ENCODE peak calls at places on chromosome 6, in seven cellular contexts. G is AG10803; K is neural crest cell; U is fibroblast of the aortic adventitia; R is left lung; O is activated CD8-positive, alpha-beta T cell treated with anti-CD3 and anti-CD28 coated beads for 36 hours; Y is endothelial cell. M is an unnamed sample.

GRCh38 chr6:152404936-152405595 is 232.1 kb downstream of the SYNE1 start:
- DNase-seq in G (no peak), K (no peak), U (no peak), R (no peak), O (no peak), Y (no peak), M (no peak)

GRCh38 chr6:53011993-53012392 is 16.9 kb upstream of the GSTA4 start:
- DNase-seq in G (no peak), K (no peak), U (peak), R (no peak), O (no peak), Y (no peak), M (no peak)

GRCh38 chr6:35967059-35967769 is 46.3 kb upstream of the SRPK1 start:
- DNase-seq in G (no peak), K (no peak), U (no peak), R (no peak), O (no peak), Y (no peak), M (no peak)

GRCh38 chr6:15588966-15589634 is 73.7 kb downstream of the DTNBP1 start:
- DNase-seq in G (peak), K (no peak), U (peak), R (no peak), O (peak), Y (no peak), M (no peak)

GRCh38 chr6:26556263-26557070 is 18.3 kb downstream of the HMGN4 start:
- DNase-seq in G (peak), K (peak), U (peak), R (no peak), O (peak), Y (peak), M (no peak)

GRCh38 chr6:21882066-21882465 is 288.5 kb downstream of the SOX4 start:
- DNase-seq in G (no peak), K (no peak), U (no peak), R (no peak), O (no peak), Y (no peak), M (no peak)

GRCh38 chr6:113560908-113561307 is 296.2 kb upstream of the MARCKS start:
- DNase-seq in G (peak), K (no peak), U (peak), R (no peak), O (no peak), Y (no peak), M (no peak)

GRCh38 chr6:111604259-111605099 is 1.2 kb downstream of the TRAF3IP2 start:
- DNase-seq in G (peak), K (no peak), U (peak), R (peak), O (no peak), Y (peak), M (no peak)

GRCh38 chr6:156348376-156348775 is 428.8 kb upstream of the ARID1B start:
- DNase-seq in G (no peak), K (no peak), U (no peak), R (no peak), O (no peak), Y (no peak), M (no peak)

GRCh38 chr6:136639671-136640070 is 89.4 kb upstream of the MAP7 start:
- DNase-seq in G (no peak), K (no peak), U (no peak), R (no peak), O (no peak), Y (no peak), M (no peak)

GRCh38 chr6:146770965-146771735 is 172.4 kb downstream of the ADGB start:
- DNase-seq in G (peak), K (no peak), U (no peak), R (peak), O (peak), Y (peak), M (no peak)

GRCh38 chr6:53432318-53433161 is 83.8 kb upstream of the ELOVL5 start:
- DNase-seq in G (peak), K (no peak), U (peak), R (no peak), O (no peak), Y (no peak), M (no peak)

GRCh38 chr6:122372647-122373046 is 26.8 kb upstream of the HSF2 start:
- DNase-seq in G (no peak), K (no peak), U (peak), R (no peak), O (no peak), Y (no peak), M (no peak)
- TF ChIP-seq CTCF in G (peak), K (peak), U (peak), R (no peak), O (no peak), Y (peak), M (peak)

GRCh38 chr6:164283574-164283973 is 869.1 kb downstream of the QKI start:
- DNase-seq in G (no peak), K (no peak), U (no peak), R (no peak), O (no peak), Y (no peak), M (no peak)
- TF ChIP-seq CTCF in G (no peak), K (no peak), U (no peak), R (no peak), O (no peak), Y (no peak), M (no peak)

DNA sequence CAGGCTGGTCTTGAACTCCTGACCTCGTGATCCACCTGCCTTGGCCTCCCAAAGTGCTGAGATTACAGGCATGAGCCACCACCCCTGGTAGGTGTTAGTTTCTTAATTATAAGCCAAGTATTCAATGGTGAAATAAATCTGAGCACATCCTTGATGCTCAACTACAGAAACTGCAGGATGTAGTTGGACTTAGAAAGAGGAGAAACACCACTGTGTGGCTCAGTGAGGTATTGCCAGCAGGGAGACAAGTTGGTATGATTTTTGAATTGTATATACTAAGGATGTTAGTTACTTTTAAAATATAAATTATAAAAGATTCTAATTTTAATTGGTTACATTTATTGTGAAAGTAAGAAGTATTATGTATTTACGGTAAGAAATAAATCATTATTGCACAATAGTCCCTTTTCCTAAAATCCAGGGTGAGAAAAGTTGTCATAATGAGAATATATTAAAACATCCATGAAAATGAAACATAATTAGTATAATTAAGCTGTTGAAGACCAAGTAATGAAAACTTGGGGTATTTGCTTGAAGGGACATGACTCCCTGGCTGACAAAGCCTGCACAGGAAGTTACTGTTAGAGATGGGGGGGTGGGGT is 17.6 kb downstream of the SLC18B1 start:
- DNase-seq in G (peak), K (no peak), U (peak), R (no peak), O (peak), Y (no peak), M (no peak)
- TF ChIP-seq CTCF in G (peak), K (peak), U (peak), R (peak), O (peak), Y (peak), M (peak)

GRCh38 chr6:154502564-154502963 is 7.9 kb downstream of the CNKSR3 start:
- DNase-seq in G (no peak), K (no peak), U (no peak), R (no peak), O (no peak), Y (no peak), M (no peak)

GRCh38 chr6:154498340-154498934 is 12.0 kb downstream of the CNKSR3 start:
- DNase-seq in G (no peak), K (no peak), U (no peak), R (no peak), O (no peak), Y (no peak), M (no peak)

GRCh38 chr6:154501287-154501868 is 9.1 kb downstream of the CNKSR3 start:
- DNase-seq in G (no peak), K (no peak), U (no peak), R (no peak), O (no peak), Y (no peak), M (no peak)

GRCh38 chr6:154499854-154500589 is 10.5 kb downstream of the CNKSR3 start:
- DNase-seq in G (no peak), K (no peak), U (no peak), R (no peak), O (no peak), Y (no peak), M (no peak)

DNA sequence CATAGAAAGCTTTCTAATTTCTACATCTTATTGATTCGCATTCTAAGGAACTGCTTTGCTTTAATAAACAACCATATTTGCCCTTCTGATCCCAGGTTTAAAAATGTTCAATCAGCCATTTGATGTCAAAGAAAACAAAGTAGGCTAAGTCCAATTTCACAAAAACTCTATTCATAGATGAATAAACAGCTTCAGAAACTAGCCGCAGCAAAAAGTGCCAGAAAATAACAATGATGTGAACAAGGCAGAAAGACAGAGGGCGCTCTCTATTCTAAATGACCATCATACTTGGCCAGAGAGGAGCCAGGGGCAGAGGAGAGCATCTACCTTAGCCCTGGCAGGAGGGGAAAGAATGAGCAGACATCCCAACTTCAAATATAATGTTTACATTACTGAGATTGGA is 9.7 kb downstream of the CNKSR3 start:
- DNase-seq in G (no peak), K (no peak), U (no peak), R (no peak), O (no peak), Y (no peak), M (no peak)
- TF ChIP-seq CTCF in G (peak), K (peak), U (peak), R (peak), O (no peak), Y (peak), M (peak)

GRCh38 chr6:32047084-32047478 is 8.9 kb downstream of the CYP21A2 start:
- DNase-seq in G (no peak), K (no peak), U (peak), R (no peak), O (no peak), Y (no peak), M (no peak)
- TF ChIP-seq CTCF in G (no peak), K (no peak), U (no peak), R (no peak), O (no peak), Y (no peak), M (peak)

DNA sequence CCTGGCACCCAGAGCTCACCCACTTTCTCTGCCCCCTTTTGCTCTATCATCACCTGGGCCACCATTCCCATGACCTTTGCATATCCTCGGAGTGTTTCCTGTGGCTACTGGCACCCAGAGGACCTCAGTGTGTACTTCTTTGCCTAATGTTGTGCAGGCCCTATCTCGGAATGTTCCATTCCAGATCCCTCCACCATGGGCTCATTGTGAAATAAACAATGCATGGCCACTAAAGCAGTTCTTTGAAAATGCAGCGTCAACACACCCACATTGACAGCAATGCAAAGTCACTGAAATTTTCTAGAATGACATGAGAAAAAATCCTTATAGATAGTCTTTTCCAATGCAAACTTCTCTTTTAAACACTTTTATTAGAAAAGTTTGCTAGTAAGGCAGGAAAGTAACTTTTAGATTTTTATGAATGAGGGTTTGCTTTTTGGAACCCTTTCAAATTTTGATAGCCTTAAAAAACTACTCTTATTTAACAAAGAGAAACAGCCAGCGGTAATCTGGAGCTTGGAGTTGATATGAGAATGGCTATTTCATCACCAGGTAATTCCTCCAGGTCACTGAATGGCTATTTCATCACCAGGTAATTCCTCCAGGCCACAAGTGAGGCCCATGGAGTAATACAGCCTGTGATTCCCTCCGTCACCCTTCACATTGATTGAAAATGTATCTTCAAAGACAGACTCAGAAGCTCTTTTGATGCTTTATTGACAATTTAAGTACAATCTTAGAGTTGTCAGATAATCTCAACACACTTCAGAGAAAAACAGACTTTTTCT is 73.0 kb upstream of the AGPAT4 start:
- DNase-seq in G (no peak), K (no peak), U (no peak), R (no peak), O (no peak), Y (no peak), M (no peak)
- TF ChIP-seq CTCF in G (no peak), K (no peak), U (no peak), R (no peak), O (no peak), Y (no peak), M (no peak)

GRCh38 chr6:43800746-43801488 is 30.9 kb downstream of the VEGFA start:
- DNase-seq in G (no peak), K (no peak), U (no peak), R (no peak), O (no peak), Y (no peak), M (no peak)
- TF ChIP-seq CTCF in G (no peak), K (no peak), U (no peak), R (no peak), O (no peak), Y (peak), M (peak)

DNA sequence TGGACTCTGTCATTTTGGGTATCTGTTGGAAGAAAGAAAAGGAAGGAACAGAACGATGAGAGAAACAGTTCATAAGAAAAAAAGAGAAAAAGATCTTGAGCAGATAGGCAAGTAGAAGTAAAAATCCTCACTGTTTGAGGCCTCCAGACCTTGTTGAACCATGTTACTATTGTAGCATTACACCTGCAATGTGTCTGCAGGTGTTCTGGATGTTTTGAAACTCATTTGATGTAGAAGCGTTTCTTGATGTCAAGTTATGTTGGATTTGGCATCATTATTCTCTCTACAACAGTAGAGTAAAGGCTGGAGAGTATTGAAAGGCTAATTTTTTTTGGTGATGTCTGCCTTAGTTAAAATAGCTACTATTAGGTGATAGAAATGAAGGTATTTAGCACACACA is 108.7 kb downstream of the CARMIL1 start:
- DNase-seq in G (no peak), K (no peak), U (no peak), R (no peak), O (no peak), Y (no peak), M (no peak)
- TF ChIP-seq CTCF in G (no peak), K (no peak), U (no peak), R (no peak), O (no peak), Y (no peak), M (no peak)

GRCh38 chr6:154994881-154995240 is 254 bp upstream of the TIAM2 start:
- DNase-seq in G (no peak), K (peak), U (no peak), R (no peak), O (no peak), Y (no peak), M (no peak)
- TF ChIP-seq CTCF in G (no peak), K (no peak), U (no peak), R (no peak), O (no peak), Y (no peak), M (no peak)

DNA sequence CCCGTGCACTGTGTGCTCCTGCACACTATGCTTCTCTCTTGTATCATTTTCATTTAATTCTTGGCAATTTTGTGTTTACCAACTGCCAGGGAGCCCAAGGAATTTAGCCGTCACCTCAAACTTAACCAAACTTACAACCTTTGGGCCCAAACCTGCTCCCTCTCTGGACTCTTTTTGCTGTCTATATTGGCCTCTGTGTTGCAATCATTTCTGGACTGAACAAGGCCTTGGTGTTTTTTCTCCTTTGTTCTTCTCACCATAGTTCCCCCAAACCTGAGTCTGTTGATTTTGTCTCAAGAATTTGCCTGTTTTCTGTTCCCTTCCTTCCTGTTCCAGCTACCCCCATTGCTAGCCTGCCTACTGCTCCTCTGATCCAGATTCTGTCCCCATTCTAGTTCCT is 19.2 kb downstream of the DCBLD1 start:
- DNase-seq in G (no peak), K (no peak), U (no peak), R (no peak), O (no peak), Y (no peak), M (no peak)
- TF ChIP-seq CTCF in G (no peak), K (no peak), U (no peak), R (no peak), O (no peak), Y (no peak), M (no peak)

M was measured in chondrocyte.